ENCODE peak calls at places on chromosomes 11 and 22, in nine cellular contexts. G is cardiac muscle cell; V is fibroblast of pulmonary artery; B is body of pancreas; Y is IMR-90; R is CD4-positive, CD25-positive, alpha-beta regulatory T cell; C is sigmoid colon; P is heart right ventricle; Z is SJSA1. X is an unnamed sample.

GRCh38 chr11:115126515-115127208 is 377.6 kb downstream of the CADM1 start:
- DNase-seq in Z (no peak), V (no peak), C (no peak), R (no peak), Y (no peak), G (no peak), P (no peak), B (no peak), X (no peak)

GRCh38 chr11:8809605-8810272 is 101.2 kb upstream of the AKIP1 start:
- DNase-seq in Y (no peak), Z (no peak), R (no peak), P (no peak), G (no peak), B (no peak), C (no peak), V (no peak), X (no peak)

GRCh38 chr11:61971177-61972111 is 4.0 kb upstream of the FTH1 start:
- DNase-seq in G (peak), C (peak), R (no peak), Z (peak), Y (peak), B (peak), P (peak), V (peak), X (peak)

GRCh38 chr11:60950933-60951610 is 904 bp downstream of the SLC15A3 start:
- DNase-seq in Z (no peak), G (peak), Y (no peak), V (no peak), R (peak), C (no peak), P (peak), B (no peak), X (no peak)

GRCh38 chr22:22893077-22893805 is 5.6 kb downstream of the IGLL5 start:
- DNase-seq in P (no peak), B (no peak), Y (no peak), Z (no peak), C (peak), R (no peak), G (no peak), V (no peak), X (no peak)

GRCh38 chr11:123184531-123184930 is 10.5 kb downstream of the CLMP start:
- DNase-seq in P (no peak), Y (no peak), V (no peak), Z (no peak), B (no peak), G (no peak), C (no peak), R (no peak), X (no peak)

GRCh38 chr11:93905384-93905783 is 55.0 kb upstream of the VSTM5 start:
- DNase-seq in R (no peak), G (peak), V (peak), P (no peak), Y (peak), C (no peak), Z (no peak), B (peak), X (peak)

GRCh38 chr11:44574620-44575287 is 9.3 kb downstream of the CD82 start:
- DNase-seq in B (peak), P (no peak), Z (peak), V (peak), C (no peak), G (peak), Y (peak), R (peak), X (peak)

GRCh38 chr22:44605486-44605885 is 96.5 kb upstream of the PRR5 start:
- DNase-seq in V (no peak), P (no peak), B (no peak), G (no peak), R (no peak), Z (no peak), C (no peak), Y (no peak), X (no peak)

GRCh38 chr11:112548641-112549040 is 288.0 kb upstream of the PLET1 start:
- DNase-seq in C (no peak), Z (no peak), B (no peak), R (no peak), P (no peak), G (no peak), V (no peak), Y (no peak), X (no peak)

GRCh38 chr11:13923182-13923581 is 39.3 kb upstream of the SPON1 start:
- DNase-seq in R (no peak), Y (no peak), C (no peak), V (no peak), Z (no peak), B (no peak), G (no peak), P (no peak), X (no peak)

GRCh38 chr11:65355776-65356393 is 1.3 kb downstream of the TIGD3 start:
- DNase-seq in R (no peak), B (peak), Z (no peak), G (peak), Y (peak), V (peak), C (peak), P (peak), X (peak)

GRCh38 chr11:120532082-120532481 is 20.5 kb downstream of the GRIK4 start:
- DNase-seq in G (no peak), V (no peak), C (no peak), Z (no peak), R (no peak), B (no peak), P (no peak), Y (no peak), X (no peak)

GRCh38 chr11:44010789-44011251 is 37.0 kb upstream of the ACCSL start:
- DNase-seq in Z (peak), C (peak), G (no peak), B (no peak), R (no peak), P (no peak), Y (peak), V (no peak), X (no peak)

GRCh38 chr11:119181677-119182412 is 3.4 kb upstream of the NHERF4 start:
- DNase-seq in Z (no peak), Y (no peak), C (no peak), V (no peak), B (no peak), P (no peak), R (no peak), G (no peak), X (no peak)

GRCh38 chr22:26429458-26430238 is 588 bp downstream of the ASPHD2 start:
- DNase-seq in V (no peak), C (no peak), G (no peak), Z (no peak), P (no peak), Y (no peak), B (no peak), R (peak), X (no peak)

GRCh38 chr11:19660076-19660475 is 52.6 kb upstream of the NAV2 start:
- DNase-seq in Z (peak), B (no peak), Y (peak), C (no peak), P (no peak), R (no peak), G (no peak), V (peak), X (no peak)

GRCh38 chr22:41305646-41306045 is 4.3 kb downstream of the ZC3H7B start:
- DNase-seq in B (no peak), Y (peak), P (no peak), Z (peak), G (peak), V (peak), C (no peak), R (no peak), X (peak)

GRCh38 chr11:102184269-102184987 is 74.2 kb downstream of the YAP1 start:
- DNase-seq in R (no peak), Z (no peak), P (no peak), B (no peak), C (no peak), Y (no peak), G (no peak), V (no peak), X (no peak)

GRCh38 chr22:48677621-48678020 is 1150.1 kb downstream of the BRD1 start:
- DNase-seq in V (no peak), B (no peak), Z (no peak), P (no peak), Y (no peak), R (no peak), C (no peak), G (no peak), X (no peak)

GRCh38 chr11:68651208-68651984 is 32.9 kb upstream of the GAL start:
- DNase-seq in Y (peak), B (no peak), G (peak), P (no peak), V (peak), Z (no peak), R (no peak), C (no peak), X (no peak)

DNA sequence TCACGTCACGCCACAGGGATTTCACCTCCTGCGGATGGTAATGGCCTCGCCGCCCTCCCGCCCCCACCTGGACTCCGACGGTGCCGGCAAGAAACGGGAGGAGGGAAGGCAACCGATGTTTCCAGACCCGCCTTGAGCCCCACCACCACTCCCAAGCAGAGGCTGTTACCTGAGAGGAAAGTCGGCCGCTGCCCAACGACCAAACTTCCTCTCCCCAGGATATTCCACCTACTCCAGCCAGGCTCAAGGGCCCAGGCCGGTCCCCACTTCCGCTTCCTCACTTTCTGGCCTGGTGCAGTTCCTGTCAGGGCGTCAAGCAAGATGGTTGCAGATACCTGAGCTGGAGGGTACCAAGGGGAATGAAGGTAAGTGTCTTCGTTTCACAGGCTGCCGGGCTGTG is at the start of gene ENTHD1:
- DNase-seq in Y (no peak), Z (no peak), B (no peak), V (no peak), R (no peak), P (no peak), G (no peak), C (no peak), X (no peak)
- H3K4me3 ChIP-seq in Y (no peak), Z (no peak), B (no peak), V (no peak), R (no peak), P (no peak), G (no peak), C (no peak), X (no peak)

GRCh38 chr11:22076215-22076930 is 116.5 kb upstream of the ANO5 start:
- DNase-seq in Z (no peak), G (no peak), Y (no peak), V (no peak), P (no peak), R (no peak), C (no peak), B (no peak), X (no peak)
- H3K4me3 ChIP-seq in Z (no peak), G (no peak), Y (no peak), V (no peak), P (no peak), R (no peak), C (no peak), B (no peak), X (no peak)

GRCh38 chr11:73273246-73273890 is 1.2 kb downstream of the P2RY6 start:
- DNase-seq in B (no peak), Y (no peak), V (no peak), R (no peak), Z (no peak), P (no peak), C (peak), G (no peak), X (no peak)
- H3K4me3 ChIP-seq in B (no peak), Y (no peak), V (no peak), R (no peak), Z (no peak), P (peak), C (no peak), G (no peak), X (no peak)

GRCh38 chr11:67445515-67445914 is 2.2 kb upstream of the CORO1B start:
- DNase-seq in P (no peak), G (no peak), R (no peak), B (no peak), V (no peak), Z (no peak), Y (no peak), C (no peak), X (no peak)
- H3K4me3 ChIP-seq in P (no peak), G (no peak), R (no peak), B (no peak), V (no peak), Z (no peak), Y (no peak), C (no peak), X (no peak)

GRCh38 chr11:12798609-12799011 is 124.4 kb downstream of the TEAD1 start:
- DNase-seq in G (no peak), R (no peak), V (no peak), C (peak), P (no peak), Z (no peak), Y (no peak), B (no peak), X (no peak)
- H3K4me3 ChIP-seq in G (no peak), R (no peak), V (no peak), C (no peak), P (no peak), Z (no peak), Y (no peak), B (no peak), X (no peak)

GRCh38 chr22:17845790-17846189 is 71.5 kb upstream of the BID start:
- DNase-seq in R (no peak), Y (no peak), P (no peak), C (peak), Z (no peak), V (no peak), B (no peak), G (no peak), X (no peak)
- H3K4me3 ChIP-seq in R (no peak), Y (no peak), P (no peak), C (no peak), Z (no peak), V (no peak), B (no peak), G (no peak), X (no peak)

GRCh38 chr11:32434116-32434386 is 1.3 kb downstream of the WT1 start:
- DNase-seq in V (no peak), P (no peak), C (no peak), Y (no peak), G (no peak), B (no peak), Z (no peak), R (no peak), X (no peak)

GRCh38 chr11:32434387-32435151 is 770 bp downstream of the WT1 start:
- DNase-seq in R (no peak), V (peak), Z (no peak), Y (no peak), C (no peak), G (peak), B (no peak), P (peak), X (peak)

GRCh38 chr11:32435947-32436750 is 810 bp upstream of the WT1 start:
- DNase-seq in G (peak), Y (no peak), V (peak), P (no peak), Z (no peak), R (no peak), C (no peak), B (no peak), X (peak)

GRCh38 chr11:32435511-32435946 is at the start of gene WT1:
- DNase-seq in Z (no peak), V (peak), G (peak), Y (no peak), R (no peak), B (no peak), P (peak), C (no peak), X (peak)

GRCh38 chr11:32435152-32435480 is 223 bp downstream of the WT1 start:
- DNase-seq in C (no peak), V (peak), G (peak), B (no peak), Z (no peak), P (no peak), Y (no peak), R (no peak), X (peak)
- H3K4me3 ChIP-seq in C (peak), V (peak), G (peak), B (no peak), Z (no peak), P (peak), Y (no peak), R (no peak), X (peak)

GRCh38 chr11:821513-822371 is 3.0 kb downstream of the PNPLA2 start:
- DNase-seq in V (no peak), B (peak), C (no peak), Z (no peak), G (no peak), P (peak), R (no peak), Y (no peak), X (no peak)

GRCh38 chr11:818396-819128 is at the start of gene PNPLA2:
- DNase-seq in G (peak), V (peak), Z (no peak), R (no peak), B (peak), Y (no peak), C (no peak), P (no peak), X (peak)

GRCh38 chr11:820655-821512 is 2.2 kb downstream of the PNPLA2 start:
- DNase-seq in B (peak), R (no peak), Y (peak), V (peak), P (peak), C (peak), G (peak), Z (no peak), X (peak)

GRCh38 chr11:819129-819931 is 616 bp downstream of the PNPLA2 start:
- DNase-seq in V (peak), Y (peak), C (peak), G (peak), R (peak), P (peak), B (peak), Z (peak), X (peak)

GRCh38 chr11:819943-820649 is 1.4 kb downstream of the PNPLA2 start:
- DNase-seq in G (peak), P (peak), Z (peak), C (peak), R (peak), V (peak), Y (peak), B (peak), X (peak)
- H3K4me3 ChIP-seq in G (peak), P (peak), Z (peak), C (peak), R (peak), V (peak), Y (peak), B (peak), X (peak)

GRCh38 chr11:126969865-126970479 is 30.6 kb downstream of the KIRREL3 start:
- DNase-seq in Y (peak), G (peak), R (no peak), P (no peak), C (no peak), Z (no peak), V (peak), B (no peak), X (peak)
- H3K4me3 ChIP-seq in Y (no peak), G (no peak), R (no peak), P (no peak), C (no peak), Z (no peak), V (no peak), B (no peak), X (no peak)

X was measured in cardiac fibroblast.